ENCODE peak calls at places on chromosomes 1 and 21, in four cellular contexts. G is IMR-90, N is nephron progenitor cell, T is astrocyte of the cerebellum. Q is an unnamed sample.

GRCh38 chr21:38561205-38561604 is 62.9 kb upstream of the ERG start:
- DNase-seq in T (no peak), G (no peak), N (no peak), Q (no peak)

GRCh38 chr1:226980122-226980551 is 40.0 kb downstream of the COQ8A start:
- DNase-seq in T (no peak), G (no peak), N (no peak), Q (no peak)

GRCh38 chr1:38209986-38210385 is 163.4 kb upstream of the POU3F1 start:
- DNase-seq in N (no peak), T (no peak), G (no peak), Q (no peak)

GRCh38 chr1:230609208-230609607 is 33.1 kb upstream of the COG2 start:
- DNase-seq in T (no peak), G (no peak), N (no peak), Q (no peak)

GRCh38 chr1:30409476-30410152 is 313.8 kb downstream of the MATN1 start:
- DNase-seq in G (no peak), N (no peak), T (no peak), Q (no peak)

GRCh38 chr1:156420209-156421061 is 51.4 kb downstream of the RHBG start:
- DNase-seq in T (no peak), N (no peak), G (no peak), Q (no peak)

GRCh38 chr1:74596770-74597169 is 76.8 kb downstream of the ERICH3 start:
- DNase-seq in G (no peak), T (no peak), N (no peak), Q (no peak)

GRCh38 chr1:17438176-17438976 is 1.1 kb downstream of the RCC2 start:
- DNase-seq in G (peak), T (no peak), N (peak), Q (peak)

GRCh38 chr1:203526572-203526971 is 32.6 kb downstream of the OPTC start:
- DNase-seq in G (no peak), T (no peak), N (no peak), Q (no peak)

GRCh38 chr1:227131193-227131592 is 187.1 kb downstream of the CDC42BPA start:
- DNase-seq in T (peak), N (no peak), G (peak), Q (no peak)

GRCh38 chr1:208154679-208155078 is 89.5 kb downstream of the PLXNA2 start:
- DNase-seq in T (no peak), G (no peak), N (no peak), Q (no peak)

GRCh38 chr1:222893255-222893654 is 78.4 kb downstream of the DISP1 start:
- DNase-seq in T (no peak), N (no peak), G (no peak), Q (no peak)

GRCh38 chr1:244865028-244865371 is 657 bp upstream of the HNRNPU start:
- DNase-seq in N (peak), T (no peak), G (no peak), Q (peak)

GRCh38 chr1:43235451-43236121 is 34.2 kb upstream of the TMEM125 start:
- DNase-seq in G (no peak), N (no peak), T (no peak), Q (peak)

GRCh38 chr1:152842556-152842955 is at the start of gene LCE6A:
- DNase-seq in N (no peak), G (no peak), T (no peak), Q (no peak)

GRCh38 chr1:215539803-215540575 is 27.1 kb upstream of the KCTD3 start:
- DNase-seq in G (peak), T (no peak), N (no peak), Q (no peak)

GRCh38 chr1:48530727-48531351 is 58.8 kb upstream of the SPATA6 start:
- DNase-seq in N (peak), T (peak), G (peak), Q (peak)

GRCh38 chr1:68384872-68385390 is 64.8 kb downstream of the RPE65 start:
- DNase-seq in T (peak), N (no peak), G (peak), Q (no peak)

GRCh38 chr1:155174334-155175280 is 958 bp downstream of the TRIM46 start:
- DNase-seq in N (peak), T (no peak), G (peak), Q (peak)

GRCh38 chr1:2587071-2587859 is 688 bp downstream of the PRXL2B start:
- DNase-seq in N (no peak), G (peak), T (no peak), Q (peak)